ENCODE peak calls at places on chromosomes 4 and X, in eight cellular contexts. H is heart left ventricle; F is CD8-positive, alpha-beta memory T cell; M is cardiac muscle cell; A is K562; S is transverse colon; Q is tibial nerve; C is fibroblast of lung. O is an unnamed sample.
A peak's percentile ranks its signal among the peaks of the same experiment; 100 is the strongest.

GRCh38 chrX:153671589-153672530 is 1.8 kb downstream of the PNCK start:
- DNase-seq in H (no peak), S (no peak), Q (no peak), A (no peak), M (no peak), C (no peak), F (no peak), O (no peak)

GRCh38 chr4:184293552-184293951 is 75.9 kb upstream of the ENPP6 start:
- DNase-seq in F (no peak), C (no peak), M (no peak), Q (no peak), S (peak; percentile 37), A (no peak), H (no peak), O (peak; percentile 58)

GRCh38 chr4:6608758-6609414 is 31.6 kb upstream of the MRFAP1 start:
- DNase-seq in M (peak; percentile 29), C (no peak), Q (no peak), F (peak; percentile 3), A (peak; percentile 28), S (no peak), H (peak; percentile 58), O (no peak)

GRCh38 chrX:49089553-49089952 is 9.9 kb upstream of the WDR45 start:
- DNase-seq in M (no peak), C (no peak), H (no peak), Q (no peak), A (peak; percentile 53), F (no peak), S (no peak), O (no peak)

GRCh38 chr4:156896536-156896935 is 75.1 kb downstream of the PDGFC start:
- DNase-seq in Q (no peak), F (no peak), A (no peak), C (no peak), S (no peak), H (no peak), M (no peak), O (no peak)

GRCh38 chrX:136269921-136270320 is 18.7 kb upstream of the MAP7D3 start:
- DNase-seq in S (no peak), F (no peak), C (no peak), H (no peak), M (no peak), A (no peak), Q (no peak), O (no peak)

GRCh38 chr4:125741825-125742452 is 427.2 kb downstream of the FAT4 start:
- DNase-seq in S (no peak), A (no peak), F (no peak), H (no peak), Q (no peak), C (peak; percentile 32), M (no peak), O (no peak)

GRCh38 chrX:15797707-15798106 is 7.4 kb downstream of the ZRSR2 start:
- DNase-seq in S (no peak), A (no peak), F (no peak), M (no peak), C (peak; percentile 8), H (no peak), Q (no peak), O (no peak)

GRCh38 chr4:2799444-2799911 is 6.6 kb downstream of the SH3BP2 start:
- DNase-seq in M (no peak), A (no peak), Q (no peak), F (no peak), C (no peak), H (peak; percentile 66), S (peak; percentile 25), O (no peak)

GRCh38 chrX:154317391-154318000 is 21.9 kb downstream of the TKTL1 start:
- DNase-seq in C (no peak), Q (peak; percentile 29), H (no peak), M (peak; percentile 52), F (no peak), S (no peak), A (peak; percentile 41), O (no peak)

GRCh38 chr4:26402458-26402857 is 81.6 kb downstream of the RBPJ start:
- DNase-seq in C (no peak), H (no peak), M (no peak), S (no peak), F (no peak), Q (no peak), A (no peak), O (no peak)

GRCh38 chr4:158444621-158445020 is 77.1 kb upstream of the RXFP1 start:
- DNase-seq in A (no peak), Q (no peak), S (no peak), M (no peak), F (no peak), C (peak; percentile 9), H (no peak), O (no peak)

GRCh38 chrX:69988955-69989394 is 60.8 kb downstream of the AWAT2 start:
- DNase-seq in C (no peak), M (no peak), A (no peak), F (peak; percentile 18), H (peak; percentile 40), Q (no peak), S (no peak), O (no peak)

GRCh38 chrX:44872319-44872816 is 620 bp upstream of the KDM6A start:
- DNase-seq in A (peak; percentile 49), F (no peak), C (peak; percentile 29), S (peak; percentile 65), Q (peak; percentile 4), H (peak; percentile 65), M (no peak), O (peak; percentile 63)

GRCh38 chr4:28811025-28811424 is 1909.1 kb upstream of the PCDH7 start:
- DNase-seq in C (no peak), A (no peak), M (no peak), Q (no peak), F (no peak), H (no peak), S (no peak), O (no peak)

GRCh38 chr4:101961144-101961543 is 170.6 kb downstream of the BANK1 start:
- DNase-seq in F (no peak), Q (no peak), C (peak; percentile 67), S (no peak), A (no peak), M (no peak), H (no peak), O (no peak)

GRCh38 chr4:42151568-42152506 is 618 bp downstream of the BEND4 start:
- DNase-seq in A (no peak), Q (no peak), C (no peak), F (no peak), M (peak; percentile 72), H (no peak), S (peak; percentile 51), O (no peak)
- H3K4me3 ChIP-seq in A (no peak overlapping the region), Q (peak overlapping the region; percentile 55), C (peak overlapping the region; percentile 20), F (no peak overlapping the region), M (peak overlapping the region; percentile 39), H (peak overlapping the region; percentile 56), S (peak overlapping the region; percentile 34), O (peak overlapping the region; percentile 18)

DNA sequence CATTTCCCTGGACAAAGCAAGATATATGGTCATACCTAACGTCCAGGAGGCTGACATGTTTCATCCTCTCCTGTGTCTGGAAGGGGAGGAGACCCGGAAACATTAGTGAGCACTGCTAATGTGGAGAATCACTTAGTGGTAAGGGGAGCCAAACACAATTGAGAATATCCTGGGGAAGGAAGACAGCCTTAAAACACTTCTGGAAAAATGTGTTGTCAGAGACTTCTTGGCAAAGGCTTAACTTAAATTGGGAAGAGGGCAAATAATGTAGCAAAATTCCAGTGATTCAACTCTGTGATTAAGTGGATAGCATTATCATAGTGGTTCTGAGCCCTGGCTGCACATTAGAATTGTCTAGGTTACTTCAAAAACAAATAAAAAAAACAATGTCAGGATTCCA is 39.5 kb downstream of the SPARCL1 start:
- DNase-seq in A (no peak), S (no peak), M (no peak), C (peak; percentile 78), F (no peak), Q (no peak), H (no peak), O (no peak)
- H3K36me3 ChIP-seq in A (no peaks in the 10 kb centered on the region), S (no peaks in the 10 kb centered on the region), M (no peaks in the 10 kb centered on the region), C (no peaks in the 10 kb centered on the region), F (no peaks in the 10 kb centered on the region), Q (no peaks in the 10 kb centered on the region), H (peaks cover 78% of the 10 kb centered on the region), O (peaks cover 67% of the 10 kb centered on the region)

GRCh38 chr4:13640149-13640671 is 12.7 kb upstream of the BOD1L1 start:
- DNase-seq in S (no peak), M (no peak), A (peak; percentile 7), H (no peak), F (no peak), C (peak; percentile 74), Q (no peak), O (no peak)
- H3K4me3 ChIP-seq in S (no peak overlapping the region), M (no peak overlapping the region), A (no peak overlapping the region), H (no peak overlapping the region), F (no peak overlapping the region), C (no peak overlapping the region), Q (no peak overlapping the region), O (no peak overlapping the region)

GRCh38 chr4:106627071-106627470 is 258.5 kb upstream of the GIMD1 start:
- DNase-seq in S (no peak), C (no peak), Q (no peak), A (no peak), M (no peak), F (no peak), H (no peak), O (no peak)
- H3K36me3 ChIP-seq in S (no peaks in the 10 kb centered on the region), C (no peaks in the 10 kb centered on the region), Q (no peaks in the 10 kb centered on the region), A (no peaks in the 10 kb centered on the region), M (no peaks in the 10 kb centered on the region), F (no peaks in the 10 kb centered on the region), H (no peaks in the 10 kb centered on the region), O (no peaks in the 10 kb centered on the region)

GRCh38 chr4:1752284-1753041 is 31.1 kb downstream of the TACC3 start:
- DNase-seq in C (no peak), H (no peak), S (peak; percentile 24), M (peak; percentile 32), Q (no peak), A (peak; percentile 51), F (no peak), O (no peak)
- H3K4me3 ChIP-seq in C (no peak overlapping the region), H (peak overlapping the region; percentile 26), S (no peak overlapping the region), M (no peak overlapping the region), Q (no peak overlapping the region), A (no peak overlapping the region), F (no peak overlapping the region), O (peak overlapping the region; percentile 1)

DNA sequence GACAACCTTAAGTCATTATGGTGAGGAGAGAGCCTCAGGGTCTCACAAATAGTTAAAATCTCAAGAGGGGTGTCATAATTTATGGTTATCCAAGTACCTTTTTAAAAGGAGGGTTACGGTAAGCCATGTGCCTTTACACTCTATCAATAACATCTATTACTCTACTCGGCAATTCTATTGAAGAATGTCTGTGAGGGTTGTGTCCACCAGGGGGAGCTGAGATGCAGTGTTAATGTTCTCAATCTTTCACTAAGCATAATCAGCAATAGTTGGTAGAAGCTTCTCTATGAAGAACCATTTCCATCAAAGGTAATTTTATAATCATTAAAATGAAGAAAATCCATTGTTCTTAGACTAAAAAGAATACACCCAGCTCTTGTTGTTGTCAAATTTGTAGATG is 457.4 kb downstream of the CENPC start:
- DNase-seq in A (peak; percentile 57), H (no peak), Q (peak; percentile 64), F (no peak), M (peak; percentile 57), C (no peak), S (peak; percentile 35), O (peak; percentile 77)
- H3K36me3 ChIP-seq in A (no peaks in the 10 kb centered on the region), H (no peaks in the 10 kb centered on the region), Q (no peaks in the 10 kb centered on the region), F (no peaks in the 10 kb centered on the region), M (no peaks in the 10 kb centered on the region), C (no peaks in the 10 kb centered on the region), S (no peaks in the 10 kb centered on the region), O (no peaks in the 10 kb centered on the region)

O was measured in right atrium auricular region.